ENCODE peak calls at places on chromosomes 3 and 15, in nine cellular contexts. One of them, this sample, is unnamed.

GRCh38 chr3:174438501-174439156 is 420.5 kb upstream of the NAALADL2 start:
- DNase-seq in fibroblast of lung: peak; percentile 24
- DNase-seq in upper lobe of left lung: no peak
- DNase-seq in psoas muscle: no peak
- DNase-seq in endothelial cell of umbilical vein: peak; percentile 43
- DNase-seq in ovary: no peak
- DNase-seq in hepatocyte: peak; percentile 35
- DNase-seq in IMR-90: no peak
- DNase-seq in pancreas: no peak
- DNase-seq in this sample: no peak

GRCh38 chr15:52392008-52392687 is 96.5 kb upstream of the MYO5C start:
- DNase-seq in fibroblast of lung: peak; percentile 11
- DNase-seq in upper lobe of left lung: no peak
- DNase-seq in psoas muscle: no peak
- DNase-seq in endothelial cell of umbilical vein: no peak
- DNase-seq in ovary: no peak
- DNase-seq in hepatocyte: no peak
- DNase-seq in IMR-90: peak; percentile 45
- DNase-seq in pancreas: no peak
- DNase-seq in this sample: no peak

GRCh38 chr3:71120012-71120411 is 463.5 kb downstream of the FOXP1 start:
- DNase-seq in fibroblast of lung: no peak
- DNase-seq in upper lobe of left lung: no peak
- DNase-seq in psoas muscle: no peak
- DNase-seq in endothelial cell of umbilical vein: no peak
- DNase-seq in ovary: no peak
- DNase-seq in hepatocyte: peak; percentile 35
- DNase-seq in IMR-90: no peak
- DNase-seq in pancreas: no peak
- DNase-seq in this sample: no peak

GRCh38 chr15:63107895-63108546 is 13.6 kb upstream of the LACTB start:
- DNase-seq in fibroblast of lung: peak; percentile 100
- DNase-seq in upper lobe of left lung: no peak
- DNase-seq in psoas muscle: no peak
- DNase-seq in endothelial cell of umbilical vein: peak; percentile 35
- DNase-seq in ovary: peak; percentile 63
- DNase-seq in hepatocyte: peak; percentile 71
- DNase-seq in IMR-90: peak; percentile 100
- DNase-seq in pancreas: peak; percentile 25
- DNase-seq in this sample: no peak

GRCh38 chr3:42497009-42497731 is 5.3 kb upstream of the VIPR1 start:
- DNase-seq in fibroblast of lung: peak; percentile 61
- DNase-seq in upper lobe of left lung: peak; percentile 45
- DNase-seq in psoas muscle: no peak
- DNase-seq in endothelial cell of umbilical vein: no peak
- DNase-seq in ovary: no peak
- DNase-seq in hepatocyte: peak; percentile 62
- DNase-seq in IMR-90: peak; percentile 19
- DNase-seq in pancreas: no peak
- DNase-seq in this sample: peak; percentile 1

GRCh38 chr15:64693134-64693533 is 82.3 kb downstream of the RBPMS2 start:
- DNase-seq in fibroblast of lung: peak; percentile 91
- DNase-seq in upper lobe of left lung: peak; percentile 53
- DNase-seq in psoas muscle: peak; percentile 64
- DNase-seq in endothelial cell of umbilical vein: no peak
- DNase-seq in ovary: no peak
- DNase-seq in hepatocyte: peak; percentile 66
- DNase-seq in IMR-90: peak; percentile 95
- DNase-seq in pancreas: no peak
- DNase-seq in this sample: peak; percentile 58

GRCh38 chr3:134608023-134608758 is 42.6 kb downstream of the KY start:
- DNase-seq in fibroblast of lung: no peak
- DNase-seq in upper lobe of left lung: no peak
- DNase-seq in psoas muscle: no peak
- DNase-seq in endothelial cell of umbilical vein: no peak
- DNase-seq in ovary: no peak
- DNase-seq in hepatocyte: no peak
- DNase-seq in IMR-90: no peak
- DNase-seq in pancreas: peak; percentile 13
- DNase-seq in this sample: no peak

GRCh38 chr15:60731583-60732130 is 252.7 kb upstream of the ICE2 start:
- DNase-seq in fibroblast of lung: no peak
- DNase-seq in upper lobe of left lung: no peak
- DNase-seq in psoas muscle: no peak
- DNase-seq in endothelial cell of umbilical vein: no peak
- DNase-seq in ovary: no peak
- DNase-seq in hepatocyte: no peak
- DNase-seq in IMR-90: no peak
- DNase-seq in pancreas: no peak
- DNase-seq in this sample: no peak

GRCh38 chr3:49255112-49255511 is 21.9 kb downstream of the C3orf62 start:
- DNase-seq in fibroblast of lung: peak; percentile 23
- DNase-seq in upper lobe of left lung: no peak
- DNase-seq in psoas muscle: no peak
- DNase-seq in endothelial cell of umbilical vein: no peak
- DNase-seq in ovary: no peak
- DNase-seq in hepatocyte: no peak
- DNase-seq in IMR-90: no peak
- DNase-seq in pancreas: no peak
- DNase-seq in this sample: no peak

GRCh38 chr3:155391583-155391982 is 98.1 kb upstream of the STRIT1 start:
- DNase-seq in fibroblast of lung: peak; percentile 89
- DNase-seq in upper lobe of left lung: peak; percentile 41
- DNase-seq in psoas muscle: no peak
- DNase-seq in endothelial cell of umbilical vein: no peak
- DNase-seq in ovary: no peak
- DNase-seq in hepatocyte: no peak
- DNase-seq in IMR-90: peak; percentile 12
- DNase-seq in pancreas: no peak
- DNase-seq in this sample: peak; percentile 22

GRCh38 chr15:84570164-84570692 is 30.6 kb upstream of the ZSCAN2 start:
- DNase-seq in fibroblast of lung: peak; percentile 27
- DNase-seq in upper lobe of left lung: peak; percentile 70
- DNase-seq in psoas muscle: peak; percentile 81
- DNase-seq in endothelial cell of umbilical vein: no peak
- DNase-seq in ovary: peak; percentile 49
- DNase-seq in hepatocyte: peak; percentile 52
- DNase-seq in IMR-90: no peak
- DNase-seq in pancreas: peak; percentile 61
- DNase-seq in this sample: peak; percentile 49

GRCh38 chr15:65421360-65422215 is 1.2 kb downstream of the IGDCC4 start:
- DNase-seq in fibroblast of lung: peak; percentile 89
- DNase-seq in upper lobe of left lung: no peak
- DNase-seq in psoas muscle: peak; percentile 85
- DNase-seq in endothelial cell of umbilical vein: no peak
- DNase-seq in ovary: peak; percentile 78
- DNase-seq in hepatocyte: peak; percentile 85
- DNase-seq in IMR-90: peak; percentile 73
- DNase-seq in pancreas: peak; percentile 57
- DNase-seq in this sample: peak; percentile 33

GRCh38 chr3:62607287-62608029 is 234.1 kb upstream of the FEZF2 start:
- DNase-seq in fibroblast of lung: peak; percentile 95
- DNase-seq in upper lobe of left lung: peak; percentile 90
- DNase-seq in psoas muscle: no peak
- DNase-seq in endothelial cell of umbilical vein: peak; percentile 85
- DNase-seq in ovary: no peak
- DNase-seq in hepatocyte: no peak
- DNase-seq in IMR-90: peak; percentile 28
- DNase-seq in pancreas: no peak
- DNase-seq in this sample: no peak

GRCh38 chr3:66948041-66948440 is 50.1 kb upstream of the KBTBD8 start:
- DNase-seq in fibroblast of lung: no peak
- DNase-seq in upper lobe of left lung: no peak
- DNase-seq in psoas muscle: no peak
- DNase-seq in endothelial cell of umbilical vein: no peak
- DNase-seq in ovary: no peak
- DNase-seq in hepatocyte: no peak
- DNase-seq in IMR-90: no peak
- DNase-seq in pancreas: no peak
- DNase-seq in this sample: no peak

GRCh38 chr3:8653800-8654408 is 9.3 kb upstream of the SSUH2 start:
- DNase-seq in fibroblast of lung: peak; percentile 13
- DNase-seq in upper lobe of left lung: no peak
- DNase-seq in psoas muscle: no peak
- DNase-seq in endothelial cell of umbilical vein: no peak
- DNase-seq in ovary: no peak
- DNase-seq in hepatocyte: no peak
- DNase-seq in IMR-90: no peak
- DNase-seq in pancreas: no peak
- DNase-seq in this sample: no peak

GRCh38 chr15:83559310-83559966 is 94.5 kb upstream of the ADAMTSL3 start:
- DNase-seq in fibroblast of lung: peak; percentile 57
- DNase-seq in upper lobe of left lung: peak; percentile 39
- DNase-seq in psoas muscle: no peak
- DNase-seq in endothelial cell of umbilical vein: peak; percentile 61
- DNase-seq in ovary: no peak
- DNase-seq in hepatocyte: peak; percentile 72
- DNase-seq in IMR-90: peak; percentile 61
- DNase-seq in pancreas: peak; percentile 36
- DNase-seq in this sample: peak; percentile 32

GRCh38 chr3:100561459-100562158 is 47.8 kb upstream of the ADGRG7 start:
- DNase-seq in fibroblast of lung: peak; percentile 78
- DNase-seq in upper lobe of left lung: no peak
- DNase-seq in psoas muscle: no peak
- DNase-seq in endothelial cell of umbilical vein: no peak
- DNase-seq in ovary: no peak
- DNase-seq in hepatocyte: no peak
- DNase-seq in IMR-90: peak; percentile 86
- DNase-seq in pancreas: no peak
- DNase-seq in this sample: no peak

GRCh38 chr3:65742914-65743313 is 295.8 kb downstream of the MAGI1 start:
- DNase-seq in fibroblast of lung: peak; percentile 67
- DNase-seq in upper lobe of left lung: no peak
- DNase-seq in psoas muscle: no peak
- DNase-seq in endothelial cell of umbilical vein: no peak
- DNase-seq in ovary: no peak
- DNase-seq in hepatocyte: no peak
- DNase-seq in IMR-90: peak; percentile 81
- DNase-seq in pancreas: no peak
- DNase-seq in this sample: no peak

GRCh38 chr3:108150200-108150599 is 59.4 kb upstream of the CD47 start:
- DNase-seq in fibroblast of lung: no peak
- DNase-seq in upper lobe of left lung: no peak
- DNase-seq in psoas muscle: no peak
- DNase-seq in endothelial cell of umbilical vein: no peak
- DNase-seq in ovary: no peak
- DNase-seq in hepatocyte: no peak
- DNase-seq in IMR-90: no peak
- DNase-seq in pancreas: no peak
- DNase-seq in this sample: no peak

GRCh38 chr3:102161362-102162006 is 273.3 kb upstream of the ZPLD1 start:
- DNase-seq in fibroblast of lung: no peak
- DNase-seq in upper lobe of left lung: no peak
- DNase-seq in psoas muscle: no peak
- DNase-seq in endothelial cell of umbilical vein: no peak
- DNase-seq in ovary: no peak
- DNase-seq in hepatocyte: no peak
- DNase-seq in IMR-90: no peak
- DNase-seq in pancreas: no peak
- DNase-seq in this sample: no peak
- TF ChIP-seq CTCF in fibroblast of lung: no peak
- TF ChIP-seq CTCF in upper lobe of left lung: no peak
- TF ChIP-seq CTCF in psoas muscle: no peak
- TF ChIP-seq CTCF in endothelial cell of umbilical vein: no peak
- TF ChIP-seq CTCF in ovary: no peak
- TF ChIP-seq CTCF in hepatocyte: no peak
- TF ChIP-seq CTCF in IMR-90: no peak
- TF ChIP-seq CTCF in pancreas: no peak
- TF ChIP-seq CTCF in this sample: no peak

DNA sequence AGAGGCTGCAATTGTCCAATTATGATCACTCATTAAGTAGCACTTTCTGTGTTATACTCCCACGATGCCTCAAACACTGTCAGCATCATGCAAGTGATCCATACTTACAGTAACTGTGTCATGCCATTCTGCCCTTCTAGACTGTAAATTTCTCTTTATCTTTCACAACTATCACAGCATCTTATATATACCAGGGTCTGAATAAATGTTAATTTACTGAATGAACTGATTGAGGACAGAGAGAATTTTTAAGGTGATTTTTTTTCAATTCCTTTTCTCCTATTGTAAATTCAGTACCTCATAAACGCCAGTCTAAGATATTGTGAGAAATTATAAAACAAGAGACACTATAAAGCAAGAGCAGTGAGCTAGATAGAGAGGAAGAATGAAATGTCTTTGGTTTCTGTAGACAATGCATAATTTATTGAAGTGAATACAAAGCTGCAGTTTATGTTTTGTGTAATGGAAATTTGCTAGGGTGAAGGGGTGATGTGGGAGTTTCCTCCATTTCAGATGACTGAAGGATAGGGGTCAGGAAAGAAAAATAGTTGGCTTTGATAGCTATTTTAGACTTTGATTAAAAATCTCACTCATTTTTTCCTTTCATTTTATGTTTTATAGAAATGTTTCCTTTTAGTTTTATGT is 17.3 kb downstream of the CD200 start:
- DNase-seq in fibroblast of lung: no peak
- DNase-seq in upper lobe of left lung: no peak
- DNase-seq in psoas muscle: no peak
- DNase-seq in endothelial cell of umbilical vein: peak; percentile 87
- DNase-seq in ovary: no peak
- DNase-seq in hepatocyte: no peak
- DNase-seq in IMR-90: no peak
- DNase-seq in pancreas: no peak
- DNase-seq in this sample: no peak
- H3K4me1 ChIP-seq in fibroblast of lung: no peaks in the 10 kb centered on the region
- H3K4me1 ChIP-seq in upper lobe of left lung: no peaks in the 10 kb centered on the region
- H3K4me1 ChIP-seq in psoas muscle: peaks cover 8% of the 10 kb centered on the region
- H3K4me1 ChIP-seq in endothelial cell of umbilical vein: peaks cover 38% of the 10 kb centered on the region
- H3K4me1 ChIP-seq in ovary: no peaks in the 10 kb centered on the region
- H3K4me1 ChIP-seq in hepatocyte: no peaks in the 10 kb centered on the region
- H3K4me1 ChIP-seq in IMR-90: peaks cover 2% of the 10 kb centered on the region
- H3K4me1 ChIP-seq in pancreas: no peaks in the 10 kb centered on the region
- H3K4me1 ChIP-seq in this sample: no peaks in the 10 kb centered on the region

GRCh38 chr3:160163259-160163878 is 61.9 kb upstream of the C3orf80 start:
- DNase-seq in fibroblast of lung: no peak
- DNase-seq in upper lobe of left lung: no peak
- DNase-seq in psoas muscle: no peak
- DNase-seq in endothelial cell of umbilical vein: peak; percentile 46
- DNase-seq in ovary: no peak
- DNase-seq in hepatocyte: peak; percentile 42
- DNase-seq in IMR-90: peak; percentile 47
- DNase-seq in pancreas: no peak
- DNase-seq in this sample: no peak
- TF ChIP-seq CTCF in fibroblast of lung: no peak
- TF ChIP-seq CTCF in upper lobe of left lung: peak; percentile 19
- TF ChIP-seq CTCF in psoas muscle: peak; percentile 40
- TF ChIP-seq CTCF in endothelial cell of umbilical vein: no peak
- TF ChIP-seq CTCF in ovary: no peak
- TF ChIP-seq CTCF in hepatocyte: peak; percentile 63
- TF ChIP-seq CTCF in IMR-90: peak; percentile 74
- TF ChIP-seq CTCF in pancreas: no peak
- TF ChIP-seq CTCF in this sample: peak; percentile 48

DNA sequence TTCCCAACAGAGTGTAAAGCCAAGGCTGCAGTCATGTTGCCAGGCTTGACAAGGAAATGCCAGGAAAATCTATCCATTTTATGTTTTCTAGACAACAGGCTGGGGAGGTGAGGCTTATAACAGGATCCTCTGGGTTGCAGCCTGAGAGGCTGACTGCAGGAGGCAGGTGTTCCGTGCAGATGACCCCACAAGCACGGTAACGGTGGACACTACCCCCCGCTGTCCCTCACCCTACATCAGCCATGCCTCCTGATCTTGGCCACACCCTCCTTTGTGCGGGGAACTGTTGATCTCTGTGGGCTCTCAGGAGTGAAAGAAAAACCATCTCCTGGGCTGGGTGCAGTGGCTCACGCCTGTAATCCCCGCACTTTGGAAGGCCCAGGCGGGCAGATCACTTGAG is 68.0 kb upstream of the ADPGK start:
- DNase-seq in fibroblast of lung: no peak
- DNase-seq in upper lobe of left lung: no peak
- DNase-seq in psoas muscle: no peak
- DNase-seq in endothelial cell of umbilical vein: no peak
- DNase-seq in ovary: no peak
- DNase-seq in hepatocyte: no peak
- DNase-seq in IMR-90: no peak
- DNase-seq in pancreas: no peak
- DNase-seq in this sample: no peak
- H3K4me1 ChIP-seq in fibroblast of lung: no peaks in the 10 kb centered on the region
- H3K4me1 ChIP-seq in upper lobe of left lung: no peaks in the 10 kb centered on the region
- H3K4me1 ChIP-seq in psoas muscle: peaks cover 21% of the 10 kb centered on the region
- H3K4me1 ChIP-seq in endothelial cell of umbilical vein: no peaks in the 10 kb centered on the region
- H3K4me1 ChIP-seq in ovary: no peaks in the 10 kb centered on the region
- H3K4me1 ChIP-seq in hepatocyte: no peaks in the 10 kb centered on the region
- H3K4me1 ChIP-seq in IMR-90: no peaks in the 10 kb centered on the region
- H3K4me1 ChIP-seq in pancreas: no peaks in the 10 kb centered on the region
- H3K4me1 ChIP-seq in this sample: no peaks in the 10 kb centered on the region

This sample was measured in uterus.